ENCODE peak calls at places on chromosomes 7 and 10, in six cellular contexts. F is breast epithelium, X is stomach, A is suprapubic skin, D is HCT116, T is transverse colon. Y is an unnamed sample.

GRCh38 chr7:12805518-12805928 is 118.1 kb downstream of the ARL4A start:
- DNase-seq in T (no peak), X (no peak), F (no peak), D (no peak), A (no peak), Y (no peak)

GRCh38 chr7:85213500-85213899 is 26.6 kb upstream of the SEMA3D start:
- DNase-seq in X (no peak), F (no peak), T (no peak), D (no peak), A (no peak), Y (no peak)

GRCh38 chr7:22485189-22485588 is 14.8 kb downstream of the STEAP1B start:
- DNase-seq in F (no peak), D (no peak), A (no peak), X (no peak), T (no peak), Y (no peak)

GRCh38 chr10:126110434-126110833 is 214.1 kb downstream of the FANK1 start:
- DNase-seq in X (no peak), T (no peak), F (no peak), A (no peak), D (no peak), Y (no peak)

GRCh38 chr7:12754179-12754578 is 66.7 kb downstream of the ARL4A start:
- DNase-seq in T (no peak), F (no peak), X (no peak), D (no peak), A (no peak), Y (no peak)

GRCh38 chr10:58813573-58813972 is 300.9 kb downstream of the BICC1 start:
- DNase-seq in A (no peak), F (no peak), D (no peak), T (no peak), X (no peak), Y (no peak)

GRCh38 chr10:62658516-62658915 is 146.0 kb upstream of the ADO start:
- DNase-seq in F (no peak), D (no peak), A (no peak), X (no peak), T (no peak), Y (peak; percentile 25)

GRCh38 chr10:123997486-123998196 is 95.8 kb downstream of the CHST15 start:
- DNase-seq in T (no peak), A (peak; percentile 77), X (no peak), F (peak; percentile 23), D (no peak), Y (no peak)

GRCh38 chr10:27223964-27224363 is 16.6 kb downstream of the ACBD5 start:
- DNase-seq in X (peak; percentile 60), T (peak; percentile 36), F (no peak), D (no peak), A (peak; percentile 72), Y (peak; percentile 55)

GRCh38 chr10:123142701-123143161 is 5.2 kb upstream of the HMX2 start:
- DNase-seq in T (no peak), F (no peak), A (no peak), D (no peak), X (no peak), Y (no peak)

GRCh38 chr10:88389456-88389855 is 193.7 kb downstream of the RNLS start:
- DNase-seq in D (no peak), F (no peak), X (no peak), A (no peak), T (peak; percentile 31), Y (peak; percentile 22)

GRCh38 chr7:96910484-96910883 is 94.9 kb upstream of the DLX6 start:
- DNase-seq in A (no peak), F (no peak), D (no peak), T (no peak), X (no peak), Y (no peak)

GRCh38 chr7:76294344-76295024 is 8.0 kb upstream of the HSPB1 start:
- DNase-seq in D (peak; percentile 83), A (peak; percentile 97), X (peak; percentile 96), T (peak; percentile 96), F (peak; percentile 86), Y (peak; percentile 94)

GRCh38 chr7:30894009-30894408 is 17.6 kb upstream of the AQP1 start:
- DNase-seq in F (no peak), T (no peak), D (no peak), X (no peak), A (no peak), Y (no peak)

GRCh38 chr10:73884017-73884416 is 9.7 kb upstream of the CAMK2G start:
- DNase-seq in A (no peak), X (no peak), D (no peak), F (no peak), T (no peak), Y (no peak)

GRCh38 chr10:31521432-31521831 is 202.4 kb downstream of the ZEB1 start:
- DNase-seq in D (no peak), A (no peak), T (no peak), F (no peak), X (no peak), Y (no peak)

GRCh38 chr7:55286666-55287065 is 78.5 kb upstream of the LANCL2 start:
- DNase-seq in T (no peak), F (no peak), A (no peak), X (no peak), D (no peak), Y (no peak)

GRCh38 chr10:71727429-71728217 is 8.0 kb upstream of the C10orf105 start:
- DNase-seq in A (peak; percentile 92), F (peak; percentile 72), D (no peak), T (peak; percentile 89), X (peak; percentile 70), Y (peak; percentile 83)

DNA sequence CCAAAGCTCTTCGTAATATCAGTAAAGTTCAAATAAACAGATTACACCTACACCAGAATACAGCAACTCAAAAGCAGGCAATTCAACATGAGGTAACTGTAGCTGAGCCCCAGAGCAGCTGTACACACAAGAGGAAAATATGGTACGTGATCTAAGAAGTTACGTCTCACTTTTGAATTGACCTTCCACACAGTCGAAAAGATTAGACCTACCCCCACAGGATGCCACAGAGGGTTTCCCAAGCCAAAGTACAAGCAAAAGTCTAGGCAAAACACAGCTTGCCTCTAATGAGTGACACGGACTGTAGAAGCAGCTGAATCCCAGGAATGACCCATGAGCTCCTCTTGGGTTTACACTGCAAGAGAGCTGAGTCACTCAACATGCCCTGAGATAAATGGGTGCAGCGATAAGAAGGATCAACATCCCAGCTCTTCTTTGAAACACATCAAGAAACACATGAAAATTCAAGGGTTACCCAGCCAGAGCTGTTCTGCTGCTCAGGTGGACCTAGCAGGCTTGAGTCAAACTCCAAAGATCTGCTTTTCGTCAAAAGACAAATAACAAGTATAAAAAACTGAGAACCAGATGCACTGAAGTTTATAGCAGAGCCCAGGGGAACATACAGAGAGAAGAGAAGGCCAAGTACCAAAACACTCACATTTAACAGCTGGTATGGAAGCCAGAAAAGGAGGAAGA is 9.7 kb downstream of the CREB3L2 start:
- DNase-seq in X (no peak), A (no peak), T (no peak), D (no peak), F (no peak), Y (no peak)
- TF ChIP-seq POLR2AphosphoS5 in X (no peak), A (no peak), T (no peak), D (no peak), F (no peak), Y (no peak)

DNA sequence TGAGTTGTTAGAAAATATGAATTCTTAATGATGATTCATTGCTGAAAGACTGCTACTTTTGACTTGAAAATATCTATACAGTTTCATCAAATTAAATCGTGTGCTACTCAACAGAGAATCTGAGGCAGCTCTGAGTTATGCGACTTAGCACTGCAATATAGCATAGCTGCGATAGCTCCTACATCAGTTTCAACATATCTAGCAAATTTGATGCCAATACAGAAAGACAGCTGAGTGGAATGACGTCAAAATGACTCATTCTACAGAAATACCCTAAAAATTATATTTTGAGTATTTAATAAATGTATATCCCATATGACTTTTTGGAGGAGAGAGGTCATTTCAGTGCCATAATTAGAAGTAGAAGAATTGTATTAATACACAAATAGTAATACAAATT is 1.1 kb upstream of the TARP start:
- DNase-seq in F (no peak), T (no peak), A (no peak), D (no peak), X (no peak), Y (no peak)
- TF ChIP-seq POLR2A in F (no peak), T (no peak), A (no peak), D (no peak), X (no peak), Y (no peak)

GRCh38 chr10:36375107-36375506 is 733.0 kb upstream of the FZD8 start:
- DNase-seq in A (no peak), F (no peak), T (no peak), D (no peak), X (no peak), Y (no peak)

GRCh38 chr10:36373424-36374096 is 731.5 kb upstream of the FZD8 start:
- DNase-seq in X (no peak), F (no peak), D (no peak), A (no peak), T (no peak), Y (no peak)
- H3K27ac ChIP-seq in X (no peak overlapping the region), F (no peak overlapping the region), D (no peak overlapping the region), A (no peak overlapping the region), T (no peak overlapping the region), Y (no peak overlapping the region)

GRCh38 chr7:150514748-150515222 is at the start of gene GIMAP7:
- DNase-seq in D (no peak), F (no peak), A (no peak), T (peak; percentile 42), X (no peak), Y (no peak)
- TF ChIP-seq POLR2AphosphoS5 in D (no peak), F (no peak), A (no peak), T (peak; percentile 9), X (no peak), Y (no peak)

Y was measured in upper lobe of left lung.